ENCODE peak calls at places on chromosomes 5 and 9, in ten cellular contexts. J, C, Q, D, N, T, Y, G, E and W are unnamed samples.
A peak's percentile ranks its signal among the peaks of the same experiment; 100 is the strongest.

GRCh38 chr5:172544371-172545120 is 90.2 kb upstream of the SH3PXD2B start:
- DNase-seq in E (no peak), Y (no peak), D (no peak), N (no peak), J (no peak), C (peak; percentile 12), T (no peak), G (no peak), Q (peak; percentile 14), W (no peak)

GRCh38 chr5:175746851-175747250 is 89.0 kb downstream of the HRH2 start:
- DNase-seq in T (no peak), J (no peak), Y (no peak), G (no peak), D (no peak), N (peak; percentile 39), Q (no peak), C (peak; percentile 63), E (no peak), W (peak; percentile 74)

GRCh38 chr5:61949054-61949679 is 356.8 kb upstream of the KIF2A start:
- DNase-seq in Q (no peak), Y (no peak), N (no peak), D (no peak), G (no peak), C (no peak), E (no peak), T (no peak), J (no peak), W (no peak)

GRCh38 chr9:76369583-76369982 is 24.6 kb downstream of the RFK start:
- DNase-seq in G (no peak), Q (peak; percentile 85), N (peak; percentile 79), T (no peak), D (peak; percentile 69), E (peak; percentile 36), J (no peak), C (peak; percentile 68), Y (peak; percentile 86), W (no peak)

GRCh38 chr5:126009566-126009965 is 413.6 kb upstream of the GRAMD2B start:
- DNase-seq in N (no peak), D (no peak), Y (no peak), C (no peak), E (no peak), G (no peak), Q (no peak), J (peak; percentile 66), T (no peak), W (peak; percentile 14)

GRCh38 chr5:112270299-112271293 is 148.5 kb downstream of the EPB41L4A start:
- DNase-seq in Q (no peak), N (no peak), J (no peak), T (no peak), Y (no peak), C (no peak), D (no peak), E (no peak), G (no peak), W (no peak)

GRCh38 chr5:55226934-55227737 is at the start of gene MCIDAS:
- DNase-seq in C (peak; percentile 91), Y (peak; percentile 25), T (no peak), E (no peak), Q (peak; percentile 53), N (peak; percentile 80), G (peak; percentile 30), D (peak; percentile 80), J (no peak), W (peak; percentile 96)

GRCh38 chr9:131734165-131734610 is 5.7 kb downstream of the RAPGEF1 start:
- DNase-seq in Q (peak; percentile 68), T (no peak), C (no peak), D (no peak), J (no peak), Y (peak; percentile 30), G (peak; percentile 58), N (no peak), E (peak; percentile 47), W (no peak)

GRCh38 chr5:150137997-150138396 is 17.6 kb downstream of the PDGFRB start:
- DNase-seq in E (no peak), C (no peak), D (no peak), Y (peak; percentile 55), N (no peak), J (no peak), G (no peak), T (no peak), Q (peak; percentile 66), W (no peak)

GRCh38 chr9:131818089-131818488 is 78.2 kb upstream of the RAPGEF1 start:
- DNase-seq in E (no peak), D (no peak), C (no peak), Q (no peak), Y (no peak), T (no peak), N (no peak), G (no peak), J (no peak), W (no peak)

GRCh38 chr5:73673161-73673591 is 47.2 kb downstream of the ARHGEF28 start:
- DNase-seq in D (no peak), C (no peak), J (no peak), Q (no peak), N (no peak), T (no peak), G (no peak), E (no peak), Y (peak; percentile 86), W (no peak)

GRCh38 chr9:93100265-93100636 is 4.2 kb downstream of the CARD19 start:
- DNase-seq in C (peak; percentile 17), G (no peak), E (no peak), D (no peak), J (no peak), N (no peak), Y (no peak), Q (peak; percentile 20), T (no peak), W (no peak)

DNA sequence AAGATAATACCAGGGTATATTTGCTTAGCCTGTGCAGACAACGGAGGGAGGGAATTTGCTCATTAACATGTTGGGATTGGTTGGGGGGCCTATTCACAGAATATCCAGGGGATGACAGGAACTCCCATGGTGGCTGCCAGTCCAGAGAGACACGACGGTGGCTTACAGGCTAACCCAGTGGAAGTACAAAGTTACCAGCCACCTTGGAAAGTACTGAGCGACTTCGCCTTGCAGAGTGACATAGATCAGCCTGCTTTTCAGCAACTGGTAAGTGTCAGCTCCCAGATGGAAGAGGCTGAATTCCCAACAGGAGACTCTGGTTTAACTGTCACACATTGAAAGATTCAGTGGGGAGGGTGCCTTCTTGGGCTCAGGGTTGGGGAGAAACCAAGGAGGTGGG is 7.9 kb downstream of the ISL1 start:
- DNase-seq in G (no peak), T (no peak), Q (no peak), C (peak; percentile 54), D (no peak), N (no peak), J (no peak), Y (no peak), E (no peak), W (no peak)
- H3K27me3 ChIP-seq in G (no peaks in the 10 kb centered on the region), T (peaks cover 43% of the 10 kb centered on the region), Q (peaks cover 42% of the 10 kb centered on the region), C (peaks cover 97% of the 10 kb centered on the region), D (no peaks in the 10 kb centered on the region), N (peaks cover 83% of the 10 kb centered on the region), J (peaks cover 85% of the 10 kb centered on the region), Y (peaks cover 15% of the 10 kb centered on the region), E (peaks cover 94% of the 10 kb centered on the region), W (peaks cover 98% of the 10 kb centered on the region)

DNA sequence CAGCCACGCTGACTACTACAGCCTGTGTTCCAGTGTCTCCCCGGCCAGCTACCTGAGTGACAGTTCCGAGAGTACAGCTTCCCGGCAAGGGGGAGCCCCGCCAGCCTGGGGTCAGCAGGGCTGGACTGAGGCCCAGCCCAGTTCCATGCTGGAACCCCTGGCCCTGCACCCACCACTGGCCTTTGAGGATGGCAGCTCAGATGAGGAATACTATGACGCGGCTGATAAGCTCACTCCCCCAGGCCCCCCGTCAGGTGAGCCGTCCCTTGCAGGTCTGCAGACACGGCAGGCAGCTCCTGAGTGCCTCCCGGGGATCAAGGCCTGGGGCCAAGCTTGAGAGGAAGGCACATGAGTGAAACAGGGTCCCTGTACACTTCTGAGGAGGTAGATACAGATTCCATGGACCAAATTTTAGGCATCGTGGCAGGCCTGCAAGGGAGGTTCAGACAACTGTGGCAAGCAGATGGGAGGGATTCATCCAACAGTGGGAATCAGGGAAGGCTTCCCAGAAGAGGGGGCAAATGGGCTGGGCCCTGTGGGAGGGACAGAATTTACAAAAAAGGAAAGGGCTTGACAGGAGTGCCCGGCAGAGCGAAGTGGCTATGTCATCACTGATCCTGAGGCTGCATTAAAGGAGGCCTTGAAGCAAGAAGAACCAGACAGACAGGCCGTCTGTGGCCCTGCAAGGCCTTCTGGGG is 12.8 kb upstream of the TRMT10B start:
- DNase-seq in N (no peak), E (no peak), Q (no peak), J (no peak), D (no peak), Y (no peak), T (no peak), C (no peak), G (no peak), W (peak; percentile 49)
- H3K4me3 ChIP-seq in N (no peak overlapping the region), E (no peak overlapping the region), Q (no peak overlapping the region), J (no peak overlapping the region), D (no peak overlapping the region), Y (no peak overlapping the region), T (no peak overlapping the region), C (no peak overlapping the region), G (no peak overlapping the region), W (no peak overlapping the region)

GRCh38 chr5:103427326-103427725 is 135.3 kb downstream of the NUDT12 start:
- DNase-seq in C (no peak), J (no peak), Q (no peak), Y (no peak), N (no peak), G (no peak), D (no peak), T (no peak), E (no peak), W (no peak)
- H3K36me3 ChIP-seq in C (no peaks in the 10 kb centered on the region), J (no peaks in the 10 kb centered on the region), Q (no peaks in the 10 kb centered on the region), Y (no peaks in the 10 kb centered on the region), N (no peaks in the 10 kb centered on the region), G (no peaks in the 10 kb centered on the region), D (no peaks in the 10 kb centered on the region), T (no peaks in the 10 kb centered on the region), E (no peaks in the 10 kb centered on the region), W (no peaks in the 10 kb centered on the region)

GRCh38 chr5:41346609-41347008 is 133.3 kb upstream of the C6 start:
- DNase-seq in T (no peak), D (no peak), G (no peak), J (no peak), Y (peak; percentile 3), E (no peak), C (no peak), Q (no peak), N (no peak), W (no peak)

GRCh38 chr5:41345295-41345694 is 132.0 kb upstream of the C6 start:
- DNase-seq in Y (peak; percentile 47), Q (no peak), N (no peak), T (no peak), C (no peak), G (no peak), D (no peak), J (no peak), E (no peak), W (no peak)

GRCh38 chr5:41347569-41347968 is 134.2 kb upstream of the C6 start:
- DNase-seq in J (no peak), D (no peak), T (no peak), G (no peak), Q (no peak), N (no peak), Y (no peak), C (no peak), E (no peak), W (peak; percentile 5)

DNA sequence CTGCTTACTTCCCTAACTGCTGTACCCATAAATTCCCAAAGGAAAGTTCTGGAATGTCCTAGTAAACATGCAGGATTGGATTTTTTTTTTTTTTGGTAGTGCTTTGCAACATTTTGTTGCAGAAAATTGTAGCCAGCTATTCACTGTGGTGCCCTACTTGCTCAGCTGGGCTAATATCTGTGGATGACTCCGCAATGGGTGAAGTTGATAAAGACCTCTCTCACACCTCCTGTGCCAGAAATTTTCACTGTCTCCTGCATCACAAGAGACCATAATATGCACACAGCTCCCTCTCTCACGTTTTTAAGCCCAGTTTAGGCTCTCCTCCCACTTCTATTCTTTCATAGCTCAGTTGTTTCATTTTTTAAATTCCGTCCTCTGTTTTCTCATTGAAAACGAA is 136.5 kb upstream of the C6 start:
- DNase-seq in E (no peak), Q (no peak), Y (no peak), T (no peak), G (no peak), J (no peak), C (no peak), D (no peak), N (no peak), W (no peak)
- H3K27me3 ChIP-seq in E (no peaks in the 10 kb centered on the region), Q (no peaks in the 10 kb centered on the region), Y (no peaks in the 10 kb centered on the region), T (no peaks in the 10 kb centered on the region), G (no peaks in the 10 kb centered on the region), J (no peaks in the 10 kb centered on the region), C (no peaks in the 10 kb centered on the region), D (no peaks in the 10 kb centered on the region), N (peaks cover 2% of the 10 kb centered on the region), W (no peaks in the 10 kb centered on the region)